ENCODE peak calls at places on chromosomes 5 and 9, in five cellular contexts. A, Q, F, V and O are unnamed samples.

GRCh38 chr9:18748106-18748719 is 274.3 kb downstream of the ADAMTSL1 start:
- DNase-seq in A (peak), Q (no peak), F (no peak), V (no peak), O (no peak)

GRCh38 chr5:168315991-168316578 is 24.6 kb downstream of the WWC1 start:
- DNase-seq in A (no peak), Q (no peak), F (no peak), V (no peak), O (peak)

GRCh38 chr9:94639045-94639995 is at the start of gene FBP1:
- DNase-seq in A (no peak), Q (no peak), F (no peak), V (no peak), O (no peak)

GRCh38 chr5:102902647-102903046 is 147.5 kb downstream of the PAM start:
- DNase-seq in A (no peak), Q (no peak), F (no peak), V (no peak), O (no peak)

GRCh38 chr5:661891-662750 is 31.0 kb downstream of the TPPP start:
- DNase-seq in A (no peak), Q (no peak), F (no peak), V (no peak), O (no peak)

GRCh38 chr9:110814159-110814558 is 145.6 kb downstream of the MUSK start:
- DNase-seq in A (no peak), Q (no peak), F (no peak), V (no peak), O (peak)

GRCh38 chr5:40717281-40717680 is 37.6 kb downstream of the PTGER4 start:
- DNase-seq in A (peak), Q (no peak), F (no peak), V (peak), O (no peak)

GRCh38 chr9:89701221-89701798 is 96.5 kb downstream of the GADD45G start:
- DNase-seq in A (no peak), Q (peak), F (no peak), V (no peak), O (no peak)

GRCh38 chr5:82164957-82165698 is 113.0 kb downstream of the RPS23 start:
- DNase-seq in A (no peak), Q (no peak), F (no peak), V (peak), O (peak)

GRCh38 chr9:125341566-125341965 is 79.9 kb downstream of the GAPVD1 start:
- DNase-seq in A (no peak), Q (no peak), F (no peak), V (no peak), O (no peak)

GRCh38 chr9:97907051-97907450 is 15.2 kb downstream of the TRMO start:
- DNase-seq in A (no peak), Q (peak), F (no peak), V (no peak), O (no peak)

GRCh38 chr5:106521701-106522100 is 1149.0 kb downstream of the EFNA5 start:
- DNase-seq in A (peak), Q (no peak), F (no peak), V (peak), O (peak)
- TF ChIP-seq CTCF in A (no peak), Q (no peak), F (no peak), V (no peak), O (no peak)

GRCh38 chr9:134709512-134710270 is 68.1 kb downstream of the COL5A1 start:
- DNase-seq in A (no peak), Q (no peak), F (peak), V (peak), O (no peak)
- H3K4me3 ChIP-seq in A (no peak), Q (no peak), F (no peak), V (no peak), O (no peak)

GRCh38 chr9:93210324-93210973 is 26.5 kb downstream of the WNK2 start:
- DNase-seq in A (no peak), Q (no peak), F (no peak), V (no peak), O (no peak)
- TF ChIP-seq CTCF in A (no peak), Q (no peak), F (no peak), V (no peak), O (no peak)

DNA sequence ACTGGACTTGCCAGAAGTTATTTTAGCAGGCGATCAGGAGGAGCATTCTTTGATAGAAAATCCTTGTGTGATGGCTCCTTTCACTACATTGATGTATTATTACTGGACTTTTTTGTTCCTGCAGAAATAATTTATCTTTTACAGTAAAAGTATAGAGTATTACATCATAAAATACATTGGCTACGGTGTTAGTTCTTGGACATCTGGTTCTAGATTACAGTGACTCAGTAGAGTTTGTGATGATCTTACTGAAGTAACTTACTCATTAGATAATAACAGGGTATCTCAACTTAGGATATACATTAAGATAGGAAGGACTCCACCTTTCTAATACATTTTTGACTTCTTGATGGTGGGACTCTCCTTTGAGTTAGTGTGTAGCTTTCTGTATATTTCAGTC is 59.0 kb downstream of the ZNF462 start:
- DNase-seq in A (no peak), Q (no peak), F (no peak), V (peak), O (no peak)
- H3K4me3 ChIP-seq in A (no peak), Q (no peak), F (no peak), V (no peak), O (no peak)

DNA sequence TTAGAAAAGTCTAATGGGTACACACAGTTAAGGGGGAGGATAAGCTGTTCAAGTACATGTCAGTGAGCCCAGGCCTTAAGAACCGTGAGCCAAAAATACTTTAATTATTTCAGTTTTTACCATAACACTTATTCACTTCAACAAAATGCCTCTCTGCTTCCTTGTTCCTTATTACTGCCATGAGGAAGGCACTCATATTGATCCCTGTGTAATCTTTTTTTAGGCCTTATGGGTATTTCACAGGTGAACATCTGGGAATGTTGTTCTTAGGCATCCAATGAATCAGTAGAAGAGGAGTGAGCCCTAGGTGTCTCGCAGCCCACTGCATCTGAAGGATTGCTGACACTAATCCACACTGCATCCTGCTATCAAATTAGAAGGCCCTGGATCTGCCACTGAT is 13.5 kb upstream of the DMAC1 start:
- DNase-seq in A (no peak), Q (no peak), F (no peak), V (no peak), O (no peak)
- TF ChIP-seq CTCF in A (no peak), Q (no peak), F (no peak), V (no peak), O (no peak)

GRCh38 chr9:127742435-127743088 is 7.5 kb upstream of the TOR2A start:
- DNase-seq in A (peak), Q (no peak), F (peak), V (peak), O (peak)
- H3K4me3 ChIP-seq in A (peak), Q (no peak), F (no peak), V (peak), O (no peak)

GRCh38 chr5:91074615-91075014 is 308.5 kb downstream of the ARRDC3 start:
- DNase-seq in A (peak), Q (no peak), F (no peak), V (peak), O (peak)
- TF ChIP-seq CTCF in A (peak), Q (no peak), F (peak), V (peak), O (peak)